ENCODE peak calls at places on chromosomes 13 and 19, in five cellular contexts. I, M, G, N and Y are unnamed samples.

GRCh38 chr19:55368701-55369563 is 1.3 kb downstream of the IL11 start:
- DNase-seq in I (no peak), M (no peak), N (peak; percentile 75), G (no peak), Y (no peak)

GRCh38 chr19:55044771-55045716 is 7.0 kb upstream of the GP6 start:
- DNase-seq in G (no peak), N (no peak), M (no peak), I (no peak), Y (no peak)

GRCh38 chr13:21767032-21767431 is 96.2 kb downstream of the FGF9 start:
- DNase-seq in I (no peak), G (no peak), N (no peak), M (no peak), Y (no peak)

GRCh38 chr13:53015044-53015443 is 13.6 kb upstream of the OLFM4 start:
- DNase-seq in N (no peak), I (no peak), G (no peak), M (no peak), Y (no peak)

GRCh38 chr19:43910884-43911283 is 24.2 kb downstream of the ZNF45 start:
- DNase-seq in M (no peak), N (no peak), G (no peak), I (no peak), Y (no peak)

GRCh38 chr13:57138988-57139387 is 1.7 kb upstream of the PRR20A start:
- DNase-seq in G (no peak), M (no peak), I (no peak), N (no peak), Y (no peak)

GRCh38 chr19:16509141-16510061 is 13.2 kb downstream of the C19orf44 start:
- DNase-seq in M (no peak), I (no peak), G (no peak), N (no peak), Y (no peak)

GRCh38 chr13:112245959-112246358 is 130.2 kb upstream of the SPACA7 start:
- DNase-seq in I (no peak), N (no peak), M (no peak), G (no peak), Y (peak; percentile 34)

GRCh38 chr13:40190656-40191100 is 475.8 kb downstream of the FOXO1 start:
- DNase-seq in G (peak; percentile 56), I (no peak), M (no peak), N (peak; percentile 54), Y (peak; percentile 55)

GRCh38 chr13:87884874-87885273 is 213.7 kb downstream of the SLITRK5 start:
- DNase-seq in G (no peak), M (peak; percentile 25), I (no peak), N (peak; percentile 10), Y (no peak)

GRCh38 chr19:35693835-35694599 is 10.3 kb upstream of the ZBTB32 start:
- DNase-seq in M (peak; percentile 80), I (peak; percentile 86), N (peak; percentile 92), G (peak; percentile 91), Y (peak; percentile 90)

GRCh38 chr13:102195566-102196462 is 206.0 kb downstream of the FGF14 start:
- DNase-seq in N (no peak), M (no peak), G (no peak), I (peak; percentile 2), Y (no peak)

GRCh38 chr13:31699650-31700049 is 39.7 kb upstream of the RXFP2 start:
- DNase-seq in G (no peak), I (no peak), N (no peak), M (no peak), Y (no peak)

GRCh38 chr13:96958286-96958891 is 35.9 kb downstream of the OXGR1 start:
- DNase-seq in G (no peak), M (peak; percentile 63), I (peak; percentile 21), N (peak; percentile 53), Y (no peak)

GRCh38 chr13:27569405-27569804 is 50.9 kb downstream of the LNX2 start:
- DNase-seq in G (no peak), I (no peak), N (no peak), M (no peak), Y (no peak)

GRCh38 chr19:54253331-54254194 is 3.5 kb downstream of the LILRB5 start:
- DNase-seq in N (no peak), I (no peak), M (no peak), G (no peak), Y (no peak)